ENCODE peak calls at places on chromosomes 13 and 19, in four cellular contexts. A is stimulated activated CD8-positive, alpha-beta memory T cell treated with anti-CD3 and anti-CD28 coated beads, Interleukin-4, amount 100 ng/mL, for 1 hour; W is GM23338; R is neural crest cell. Q is an unnamed sample.

GRCh38 chr13:111907341-111907880 is 159.5 kb upstream of the SOX1 start:
- DNase-seq in A (no peak), W (no peak), R (no peak), Q (no peak)

GRCh38 chr19:45293682-45294081 is 29.0 kb downstream of the CKM start:
- DNase-seq in A (no peak), W (no peak), R (no peak), Q (no peak)

GRCh38 chr13:101007245-101007644 is 332.6 kb upstream of the TMTC4 start:
- DNase-seq in A (no peak), W (peak), R (no peak), Q (no peak)

GRCh38 chr19:42309686-42310085 is 3.4 kb upstream of the TMEM145 start:
- DNase-seq in A (no peak), W (no peak), R (no peak), Q (no peak)

GRCh38 chr13:28744656-28745055 is 25.9 kb upstream of the SLC46A3 start:
- DNase-seq in A (no peak), W (no peak), R (no peak), Q (no peak)

GRCh38 chr13:38635030-38635429 is 51.8 kb upstream of the FREM2 start:
- DNase-seq in A (no peak), W (peak), R (no peak), Q (no peak)

GRCh38 chr13:99660101-99660500 is 158.8 kb downstream of the TM9SF2 start:
- DNase-seq in A (no peak), W (no peak), R (no peak), Q (no peak)

GRCh38 chr13:99357149-99357596 is 50.0 kb upstream of the GPR183 start:
- DNase-seq in A (no peak), W (no peak), R (no peak), Q (no peak)

GRCh38 chr19:45087531-45087930 is 5.4 kb upstream of the PPP1R37 start:
- DNase-seq in A (no peak), W (no peak), R (no peak), Q (no peak)

GRCh38 chr13:26943748-26944147 is 183.2 kb upstream of the GPR12 start:
- DNase-seq in A (no peak), W (no peak), R (no peak), Q (no peak)

GRCh38 chr13:33174491-33174890 is 111.1 kb downstream of the STARD13 start:
- DNase-seq in A (no peak), W (no peak), R (no peak), Q (no peak)

GRCh38 chr19:46065486-46065885 is 24.7 kb upstream of the IGFL4 start:
- DNase-seq in A (no peak), W (no peak), R (no peak), Q (no peak)

GRCh38 chr13:21884299-21884878 is 213.5 kb downstream of the FGF9 start:
- DNase-seq in A (no peak), W (no peak), R (no peak), Q (no peak)

GRCh38 chr19:57803594-57804325 is 11.0 kb downstream of the ZNF552 start:
- DNase-seq in A (no peak), W (peak), R (peak), Q (no peak)

GRCh38 chr13:82627183-82627582 is 1255.1 kb downstream of the SLITRK1 start:
- DNase-seq in A (no peak), W (no peak), R (no peak), Q (no peak)

GRCh38 chr19:50531171-50531612 is 17.5 kb upstream of the ASPDH start:
- DNase-seq in A (no peak), W (no peak), R (no peak), Q (no peak)

GRCh38 chr13:62702502-62702901 is 1286.9 kb upstream of the PCDH20 start:
- DNase-seq in A (no peak), W (no peak), R (no peak), Q (no peak)

GRCh38 chr19:711224-711623 is 2.5 kb downstream of the PALM start:
- DNase-seq in A (no peak), W (no peak), R (no peak), Q (no peak)